ENCODE peak calls at places on chromosomes 12 and 14, in five cellular contexts. E, W, R, X and O are unnamed samples.
A peak's percentile ranks its signal among the peaks of the same experiment; 100 is the strongest.

GRCh38 chr12:121475279-121475678 is 75.4 kb downstream of the RNF34 start:
- DNase-seq in W (no peak), E (no peak), X (no peak), R (no peak), O (no peak)

GRCh38 chr14:104264495-104265265 is 126.3 kb downstream of the KIF26A start:
- DNase-seq in E (no peak), X (no peak), W (no peak), R (no peak), O (no peak)

GRCh38 chr14:95156153-95156764 is 1.1 kb downstream of the DICER1 start:
- DNase-seq in W (no peak), R (peak; percentile 26), X (peak; percentile 25), E (peak; percentile 21), O (no peak)

GRCh38 chr14:34930591-34931069 is 52.2 kb upstream of the SRP54 start:
- DNase-seq in X (no peak), E (no peak), R (no peak), W (no peak), O (no peak)

GRCh38 chr12:21265932-21266331 is 68.8 kb downstream of the SLCO1A2 start:
- DNase-seq in X (no peak), E (no peak), R (no peak), W (no peak), O (no peak)

GRCh38 chr12:77049767-77050353 is 15.5 kb downstream of the E2F7 start:
- DNase-seq in X (peak; percentile 70), R (peak; percentile 66), E (peak; percentile 78), W (no peak), O (no peak)

GRCh38 chr12:39764944-39765560 is 145.4 kb upstream of the ABCD2 start:
- DNase-seq in X (peak; percentile 58), W (no peak), E (peak; percentile 73), R (peak; percentile 43), O (no peak)

GRCh38 chr14:54760866-54761265 is 141.8 kb downstream of the GCH1 start:
- DNase-seq in R (no peak), W (no peak), X (no peak), E (no peak), O (no peak)

GRCh38 chr12:75086086-75087038 is 123.3 kb downstream of the KCNC2 start:
- DNase-seq in E (no peak), R (peak; percentile 83), W (no peak), X (peak; percentile 1), O (no peak)

GRCh38 chr14:56488306-56488705 is 91.3 kb upstream of the TMEM260 start:
- DNase-seq in E (no peak), W (no peak), R (no peak), X (no peak), O (no peak)

GRCh38 chr12:112815589-112816321 is 24.2 kb downstream of the RPH3A start:
- DNase-seq in R (no peak), X (no peak), W (no peak), E (no peak), O (no peak)

GRCh38 chr12:96862326-96862725 is 44.7 kb upstream of the NEDD1 start:
- DNase-seq in R (no peak), X (no peak), E (no peak), W (no peak), O (no peak)

GRCh38 chr12:7935464-7935772 is 569 bp downstream of the SLC2A3 start:
- DNase-seq in E (no peak), X (no peak), R (no peak), W (no peak), O (no peak)

GRCh38 chr12:122884860-122885259 is 11.1 kb downstream of the VPS37B start:
- DNase-seq in W (no peak), E (no peak), X (peak; percentile 17), R (no peak), O (no peak)

GRCh38 chr14:100037351-100037750 is 27.9 kb upstream of the EVL start:
- DNase-seq in E (peak; percentile 75), W (no peak), X (peak; percentile 71), R (peak; percentile 30), O (no peak)

GRCh38 chr12:101490286-101490920 is 15.3 kb downstream of the SPIC start:
- DNase-seq in X (no peak), R (no peak), E (no peak), W (peak; percentile 57), O (no peak)

GRCh38 chr14:38958589-38958988 is 144.4 kb downstream of the SEC23A start:
- DNase-seq in X (no peak), E (peak; percentile 9), W (no peak), R (peak; percentile 42), O (no peak)

GRCh38 chr12:63302269-63302940 is 151.4 kb upstream of the AVPR1A start:
- DNase-seq in R (no peak), W (no peak), X (no peak), E (no peak), O (no peak)

GRCh38 chr12:109114644-109115043 is 1.7 kb upstream of the ACACB start:
- DNase-seq in X (no peak), W (no peak), R (no peak), E (no peak), O (no peak)

DNA sequence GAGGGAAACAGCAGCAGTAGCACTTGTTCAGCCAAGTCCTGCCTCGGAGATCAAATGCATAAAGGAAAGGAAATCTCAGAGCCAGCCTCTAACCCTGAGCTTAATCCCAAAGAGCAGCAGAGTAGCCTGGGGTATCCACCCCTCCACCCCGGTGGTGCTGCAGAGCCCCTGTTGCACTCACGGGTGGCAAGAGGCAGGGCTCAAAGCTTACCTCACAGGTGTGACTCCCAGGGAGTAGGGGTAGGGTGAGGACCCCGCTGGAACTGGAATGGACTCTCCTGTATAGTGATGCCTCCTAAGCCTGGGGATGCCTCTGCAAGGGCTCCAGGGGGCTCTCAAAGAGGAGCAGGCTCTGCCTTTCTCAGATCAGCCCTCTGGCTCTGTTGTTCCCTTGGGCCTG is 211.1 kb downstream of the CACNA1C start:
- DNase-seq in X (no peak), W (no peak), R (no peak), E (no peak), O (no peak)
- H3K4me3 ChIP-seq in X (no peak overlapping the region), W (no peak overlapping the region), R (no peak overlapping the region), E (no peak overlapping the region), O (no peak overlapping the region)

GRCh38 chr12:118960161-118960560 is 21.2 kb upstream of the SRRM4 start:
- DNase-seq in X (no peak), E (no peak), R (no peak), W (no peak), O (no peak)

GRCh38 chr12:118964988-118965387 is 16.4 kb upstream of the SRRM4 start:
- DNase-seq in R (no peak), E (no peak), X (no peak), W (no peak), O (no peak)

GRCh38 chr12:118958520-118958919 is 22.8 kb upstream of the SRRM4 start:
- DNase-seq in R (no peak), W (no peak), E (no peak), X (no peak), O (no peak)

GRCh38 chr12:118960865-118961264 is 20.5 kb upstream of the SRRM4 start:
- DNase-seq in X (no peak), W (no peak), E (no peak), R (no peak), O (no peak)
- TF ChIP-seq CTCF in X (no peak), W (no peak), E (no peak), R (no peak), O (no peak)

GRCh38 chr12:11765817-11766794 is 116.6 kb downstream of the ETV6 start:
- DNase-seq in X (peak; percentile 70), W (peak; percentile 56), E (peak; percentile 94), R (peak; percentile 95), O (no peak)

GRCh38 chr12:11762723-11763326 is 113.4 kb downstream of the ETV6 start:
- DNase-seq in X (no peak), R (peak; percentile 33), E (no peak), W (no peak), O (no peak)

GRCh38 chr12:11767029-11767724 is 117.7 kb downstream of the ETV6 start:
- DNase-seq in R (no peak), X (no peak), W (no peak), E (no peak), O (no peak)

GRCh38 chr12:11763760-11764520 is 114.5 kb downstream of the ETV6 start:
- DNase-seq in X (peak; percentile 86), E (peak; percentile 72), W (no peak), R (peak; percentile 97), O (peak; percentile 67)

DNA sequence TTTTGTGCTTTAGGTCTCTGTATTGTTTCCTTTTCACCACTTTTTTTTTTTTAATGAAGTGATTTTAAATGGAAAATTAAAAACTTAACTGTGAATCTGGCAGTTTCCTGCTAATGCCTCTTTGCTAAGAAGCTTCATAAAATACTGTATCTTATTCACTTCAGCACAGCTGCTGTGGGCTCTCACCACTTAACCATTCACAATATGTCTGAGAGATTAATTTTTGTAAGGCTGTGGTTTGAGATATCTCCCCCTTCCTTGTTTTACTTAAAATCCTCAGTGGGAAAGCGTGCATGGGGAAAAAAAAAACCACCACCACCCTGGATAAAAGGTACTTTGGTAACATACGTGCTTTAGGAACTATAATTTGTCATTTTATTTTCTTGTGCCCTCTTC is 115.9 kb downstream of the ETV6 start:
- DNase-seq in R (peak; percentile 88), E (no peak), W (no peak), X (peak; percentile 52), O (no peak)
- H3K4me3 ChIP-seq in R (no peak overlapping the region), E (no peak overlapping the region), W (no peak overlapping the region), X (no peak overlapping the region), O (no peak overlapping the region)

GRCh38 chr12:84825149-84825548 is 87.5 kb downstream of the SLC6A15 start:
- DNase-seq in W (no peak), X (no peak), E (no peak), R (no peak), O (no peak)
- TF ChIP-seq CTCF in W (no peak), X (no peak), E (no peak), R (no peak), O (no peak)

GRCh38 chr14:90803249-90803648 is 13.0 kb downstream of the TTC7B start:
- DNase-seq in E (no peak), R (no peak), W (no peak), X (no peak), O (no peak)
- H3K4me3 ChIP-seq in E (no peak overlapping the region), R (no peak overlapping the region), W (no peak overlapping the region), X (no peak overlapping the region), O (no peak overlapping the region)

GRCh38 chr12:45959728-45960127 is 30.6 kb downstream of the SCAF11 start:
- DNase-seq in X (no peak), W (no peak), E (no peak), R (no peak), O (no peak)
- TF ChIP-seq CTCF in X (no peak), W (no peak), E (no peak), R (no peak), O (no peak)